ENCODE peak calls at places on chromosome 9, in seven cellular contexts. B is amniotic stem cell, Z is Calu3, J is activated T-helper 1 cell treated with Interleukin-2 at 50 U/mL for 16 hours, M is GM04503, H is COLO829, O is amniotic epithelial cell. X is an unnamed sample.

GRCh38 chr9:107872457-107873192 is 383.1 kb upstream of the KLF4 start:
- DNase-seq in O (no peak), Z (no peak), M (no peak), J (no peak), H (no peak), B (no peak), X (no peak)

GRCh38 chr9:86262436-86262835 is 3.0 kb upstream of the C9orf153 start:
- DNase-seq in M (no peak), Z (no peak), J (no peak), H (no peak), O (no peak), B (no peak), X (no peak)

GRCh38 chr9:23702311-23702922 is 123.6 kb downstream of the ELAVL2 start:
- DNase-seq in M (no peak), H (no peak), O (no peak), J (no peak), B (no peak), Z (no peak), X (no peak)

GRCh38 chr9:120891255-120891954 is 14.4 kb upstream of the PHF19 start:
- DNase-seq in M (no peak), H (no peak), Z (no peak), O (no peak), J (peak; percentile 65), B (no peak), X (no peak)

GRCh38 chr9:86072393-86073016 is 26.9 kb downstream of the GOLM1 start:
- DNase-seq in J (no peak), O (peak; percentile 63), M (peak; percentile 24), Z (no peak), H (no peak), B (no peak), X (no peak)

GRCh38 chr9:98607787-98608186 is 100.9 kb downstream of the GABBR2 start:
- DNase-seq in J (no peak), H (no peak), O (peak; percentile 85), M (peak; percentile 19), Z (no peak), B (no peak), X (no peak)

GRCh38 chr9:70402213-70402612 is 12.2 kb downstream of the KLF9 start:
- DNase-seq in O (no peak), M (no peak), Z (no peak), B (no peak), H (no peak), J (no peak), X (no peak)

GRCh38 chr9:89079421-89079820 is 88.2 kb downstream of the S1PR3 start:
- DNase-seq in O (peak; percentile 11), J (no peak), Z (no peak), M (no peak), H (no peak), B (no peak), X (no peak)

GRCh38 chr9:97959585-97959984 is 21.6 kb upstream of the HEMGN start:
- DNase-seq in O (no peak), M (no peak), Z (no peak), B (no peak), J (no peak), H (no peak), X (no peak)

GRCh38 chr9:86614871-86615849 is 260.9 kb upstream of the TUT7 start:
- DNase-seq in O (peak; percentile 72), H (peak; percentile 52), J (no peak), Z (peak; percentile 33), M (peak; percentile 92), B (no peak), X (peak; percentile 85)

X was measured in BJ.